ENCODE peak calls at places on chromosomes 6 and 20, in four cellular contexts. B, C, F and U are unnamed samples. For H3K27me3, the result is how much of the 10 kb centered on the place peaks cover.

GRCh38 chr20:49916146-49917002 is 1.0 kb upstream of the SPATA2 start:
- DNase-seq in B (no peak), C (peak), F (no peak), U (peak)

GRCh38 chr6:34213772-34214171 is 22.9 kb upstream of the HMGA1 start:
- DNase-seq in B (no peak), C (no peak), F (no peak), U (no peak)

GRCh38 chr6:43699564-43700186 is 12.1 kb upstream of the MRPS18A start:
- DNase-seq in B (no peak), C (no peak), F (no peak), U (peak)

GRCh38 chr20:19860742-19861141 is 102.7 kb downstream of the RIN2 start:
- DNase-seq in B (no peak), C (no peak), F (no peak), U (peak)

GRCh38 chr20:25739615-25740320 is 43.1 kb upstream of the ZNF337 start:
- DNase-seq in B (no peak), C (no peak), F (no peak), U (no peak)

GRCh38 chr6:45049188-45049843 is 278.8 kb upstream of the RUNX2 start:
- DNase-seq in B (no peak), C (peak), F (no peak), U (no peak)

GRCh38 chr6:9225441-9225871 is 790.1 kb upstream of the SLC35B3 start:
- DNase-seq in B (no peak), C (no peak), F (no peak), U (peak)

GRCh38 chr6:24931752-24932691 is 3.7 kb downstream of the RIPOR2 start:
- DNase-seq in B (no peak), C (no peak), F (no peak), U (peak)

GRCh38 chr20:36461600-36462439 is 79.5 kb upstream of the MYL9 start:
- DNase-seq in B (peak), C (peak), F (peak), U (peak)

GRCh38 chr20:45355685-45356084 is 7.3 kb upstream of the SYS1 start:
- DNase-seq in B (no peak), C (no peak), F (no peak), U (no peak)

GRCh38 chr6:13030421-13030820 is 297.9 kb downstream of the TBC1D7 start:
- DNase-seq in B (no peak), C (no peak), F (no peak), U (no peak)

GRCh38 chr6:72649032-72649984 is 27.4 kb downstream of the KCNQ5 start:
- DNase-seq in B (no peak), C (no peak), F (no peak), U (peak)

GRCh38 chr6:42921801-42922200 is 5.9 kb downstream of the PTCRA start:
- DNase-seq in B (no peak), C (no peak), F (no peak), U (no peak)

DNA sequence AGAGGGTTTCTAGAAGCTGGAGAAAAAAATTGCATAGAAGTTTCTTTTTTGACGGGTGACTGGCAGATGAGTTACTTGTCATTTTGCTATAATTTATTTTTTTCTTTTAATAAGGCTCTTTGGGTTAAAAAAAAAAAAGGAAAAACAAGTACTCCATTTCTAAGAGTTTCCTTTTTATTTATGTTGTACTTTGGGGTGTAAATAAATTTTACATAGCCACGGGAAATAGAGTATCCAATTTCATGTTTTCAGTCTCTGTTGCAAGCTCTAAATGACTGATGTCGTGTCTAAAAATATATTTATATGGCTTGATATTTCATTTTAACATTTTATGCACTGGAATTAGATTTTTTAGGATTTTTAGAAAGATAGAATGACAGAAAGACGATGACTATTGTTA is 3.3 kb downstream of the EYA4 start:
- DNase-seq in B (no peak), C (no peak), F (no peak), U (no peak)
- H3K27me3 ChIP-seq in B (half or more), C (half or more), F (under half), U (half or more)

GRCh38 chr6:149935246-149935645 is 6.6 kb upstream of the ULBP2 start:
- DNase-seq in B (no peak), C (no peak), F (no peak), U (peak)
- H3K27me3 ChIP-seq in B (half or more), C (under half), F (under half), U (under half)

DNA sequence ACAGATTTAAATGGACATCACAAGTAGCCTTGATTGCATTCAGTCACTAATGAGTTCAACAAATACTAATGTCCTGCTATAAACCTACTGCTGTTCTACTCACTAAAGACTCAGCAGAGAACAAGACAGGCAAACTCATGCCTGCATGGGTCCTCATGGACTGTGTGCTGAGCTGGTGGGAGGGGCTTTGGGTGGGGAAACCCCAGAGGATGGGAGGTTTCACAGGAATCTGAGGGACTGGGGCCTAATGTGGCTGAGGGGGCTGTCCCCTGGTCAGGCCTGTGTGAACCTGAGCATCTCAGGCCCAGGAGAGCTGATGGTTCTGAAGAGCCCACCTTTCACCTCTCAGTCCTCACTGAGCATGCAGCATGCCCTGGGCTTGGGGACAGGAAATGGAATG is 1.4 kb downstream of the CST8 start:
- DNase-seq in B (no peak), C (no peak), F (no peak), U (no peak)
- H3K27me3 ChIP-seq in B (under half), C (under half), F (under half), U (under half)

DNA sequence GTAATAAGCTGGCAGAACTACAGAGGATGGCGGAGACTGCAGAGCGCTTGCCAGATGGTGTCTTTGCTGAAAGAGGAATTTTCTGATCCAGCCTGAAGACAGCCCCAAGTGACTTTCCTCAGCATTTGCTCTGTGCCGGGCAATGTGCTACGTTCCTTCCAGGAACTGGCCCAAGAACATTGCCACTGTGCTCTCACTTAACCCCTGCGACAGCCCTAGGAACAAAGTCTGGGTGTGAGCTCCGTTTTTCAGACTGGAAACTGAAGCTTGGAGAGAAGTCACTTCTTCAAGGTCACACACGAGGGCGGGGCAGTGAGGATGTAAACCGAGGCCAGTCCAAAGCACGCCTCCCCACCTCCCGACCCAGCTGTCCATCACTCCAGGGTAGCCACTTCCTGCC is 22.2 kb upstream of the BMP7 start:
- DNase-seq in B (peak), C (no peak), F (peak), U (peak)
- H3K27me3 ChIP-seq in B (under half), C (half or more), F (under half), U (half or more)

GRCh38 chr6:3749390-3749978 is 2.0 kb downstream of the PXDC1 start:
- DNase-seq in B (peak), C (no peak), F (peak), U (no peak)

GRCh38 chr6:3750324-3751018 is 1.0 kb downstream of the PXDC1 start:
- DNase-seq in B (peak), C (peak), F (peak), U (peak)

GRCh38 chr6:3748208-3748701 is 3.3 kb downstream of the PXDC1 start:
- DNase-seq in B (peak), C (peak), F (peak), U (peak)

GRCh38 chr6:3749991-3750323 is 1.6 kb downstream of the PXDC1 start:
- DNase-seq in B (no peak), C (peak), F (peak), U (peak)

DNA sequence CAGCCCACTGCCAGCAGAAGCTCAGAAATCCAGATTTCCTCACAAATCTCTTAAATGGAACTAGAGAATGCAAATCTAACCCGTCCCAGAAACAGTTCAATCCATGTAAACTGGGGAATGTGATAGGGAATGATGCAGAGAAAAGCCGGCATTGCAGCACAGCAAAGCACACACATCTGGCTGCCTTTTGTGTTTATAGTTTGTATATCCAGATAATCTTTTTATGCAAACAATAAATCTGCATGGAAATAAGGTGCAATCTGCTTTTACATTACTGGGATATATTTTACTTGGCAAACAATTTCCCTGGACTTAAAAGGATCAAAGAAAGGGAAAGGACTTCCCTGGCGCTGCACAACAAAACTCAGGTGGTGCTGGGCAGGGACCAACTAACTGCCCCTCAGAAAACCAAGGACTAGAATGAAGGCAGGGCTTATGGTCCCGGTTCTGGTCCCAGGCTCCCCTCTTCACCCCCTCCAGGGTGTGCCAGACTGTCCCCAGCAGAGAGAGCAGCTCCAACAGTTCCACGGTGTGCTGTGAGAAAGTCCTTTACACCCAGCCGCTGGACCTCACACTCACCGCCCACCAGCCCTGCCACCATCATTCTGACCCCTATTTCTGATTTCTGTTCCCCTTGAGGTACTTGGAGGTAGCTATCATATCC is 2.7 kb downstream of the PXDC1 start:
- DNase-seq in B (no peak), C (no peak), F (no peak), U (no peak)
- H3K27me3 ChIP-seq in B (half or more), C (under half), F (under half), U (under half)